ENCODE peak calls at places on chromosome 16, in five cellular contexts. T is tibial artery, R is neural progenitor cell, W is A549, B is NB4. O is an unnamed sample.

GRCh38 chr16:56257666-56258359 is 66.5 kb downstream of the GNAO1 start:
- DNase-seq in R (no peak), T (peak), W (no peak), B (no peak), O (no peak)

GRCh38 chr16:70695351-70696070 is 9.7 kb upstream of the MTSS2 start:
- DNase-seq in R (peak), W (peak), T (no peak), B (peak), O (no peak)

GRCh38 chr16:11627822-11628457 is 40.3 kb upstream of the SNN start:
- DNase-seq in R (no peak), W (no peak), B (no peak), T (peak), O (no peak)

GRCh38 chr16:69396187-69397061 is 10.6 kb upstream of the TERF2 start:
- DNase-seq in B (peak), R (peak), T (peak), W (peak), O (peak)

GRCh38 chr16:85428899-85429775 is 184.0 kb upstream of the GSE1 start:
- DNase-seq in W (no peak), R (no peak), T (no peak), B (no peak), O (peak)

GRCh38 chr16:3519581-3519980 is 18.8 kb downstream of the CLUAP1 start:
- DNase-seq in W (peak), T (no peak), R (no peak), B (no peak), O (no peak)

GRCh38 chr16:87317766-87318121 is 552 bp upstream of the C16orf95 start:
- DNase-seq in W (peak), B (peak), R (no peak), T (peak), O (no peak)

GRCh38 chr16:27428035-27428785 is 26.2 kb downstream of the IL21R start:
- DNase-seq in B (peak), W (no peak), R (no peak), T (no peak), O (no peak)

GRCh38 chr16:68395806-68396205 is 52.5 kb downstream of the SMPD3 start:
- DNase-seq in B (no peak), R (no peak), T (no peak), W (no peak), O (no peak)

GRCh38 chr16:58366247-58367031 is 25.8 kb upstream of the GINS3 start:
- DNase-seq in R (no peak), W (peak), B (peak), T (no peak), O (no peak)

GRCh38 chr16:8867483-8868271 is 1.1 kb downstream of the CARHSP1 start:
- DNase-seq in B (peak), R (peak), W (no peak), T (peak), O (peak)

GRCh38 chr16:69123894-69124293 is 8.5 kb downstream of the CHTF8 start:
- DNase-seq in B (peak), T (no peak), R (peak), W (peak), O (peak)

GRCh38 chr16:4089251-4089810 is 26.9 kb downstream of the ADCY9 start:
- DNase-seq in R (no peak), B (no peak), W (no peak), T (no peak), O (no peak)

GRCh38 chr16:84368327-84368996 is at the start of gene ATP2C2:
- DNase-seq in T (no peak), W (no peak), R (peak), B (no peak), O (no peak)

GRCh38 chr16:71569621-71570020 is 7.3 kb downstream of the TAT start:
- DNase-seq in B (no peak), R (no peak), W (no peak), T (no peak), O (no peak)

GRCh38 chr16:69881141-69881540 is 70.0 kb upstream of the CLEC18A start:
- DNase-seq in W (no peak), R (no peak), T (no peak), B (no peak), O (no peak)

GRCh38 chr16:85129846-85130706 is 17.8 kb upstream of the CIBAR2 start:
- DNase-seq in B (no peak), R (no peak), W (no peak), T (peak), O (no peak)

GRCh38 chr16:84369938-84370627 is 1.7 kb downstream of the ATP2C2 start:
- DNase-seq in T (no peak), W (no peak), B (peak), R (no peak), O (no peak)

GRCh38 chr16:67667817-67668494 is 1.3 kb downstream of the C16orf86 start:
- DNase-seq in B (peak), W (peak), R (peak), T (peak), O (peak)

GRCh38 chr16:30903002-30903401 is 6.6 kb downstream of the CTF1 start:
- DNase-seq in B (peak), T (no peak), R (no peak), W (no peak), O (no peak)

GRCh38 chr16:261031-261691 is 14.6 kb downstream of the RGS11 start:
- DNase-seq in R (no peak), W (no peak), B (no peak), T (no peak), O (no peak)

GRCh38 chr16:14462811-14463210 is 167.2 kb downstream of the PARN start:
- DNase-seq in B (no peak), W (no peak), R (no peak), T (no peak), O (no peak)

GRCh38 chr16:30948087-30948955 is 547 bp upstream of the ORAI3 start:
- DNase-seq in R (peak), B (peak), W (peak), T (peak), O (peak)

GRCh38 chr16:86270696-86271095 is 239.6 kb upstream of the FOXF1 start:
- DNase-seq in B (no peak), T (no peak), W (no peak), R (no peak), O (no peak)

GRCh38 chr16:25493136-25493811 is 198.5 kb upstream of the HS3ST4 start:
- DNase-seq in B (no peak), R (no peak), W (no peak), T (no peak), O (no peak)

GRCh38 chr16:85149776-85150175 is 37.5 kb upstream of the CIBAR2 start:
- DNase-seq in T (peak), W (no peak), R (no peak), B (no peak), O (no peak)

GRCh38 chr16:73053379-73054130 is 5.6 kb upstream of the ZFHX3 start:
- DNase-seq in T (peak), B (no peak), R (no peak), W (peak), O (peak)

GRCh38 chr16:46961373-46962353 is 11.8 kb downstream of the DNAJA2 start:
- DNase-seq in B (peak), W (no peak), R (no peak), T (no peak), O (no peak)

GRCh38 chr16:508884-509736 is 18.4 kb upstream of the CAPN15 start:
- DNase-seq in W (no peak), B (no peak), T (peak), R (no peak), O (no peak)

GRCh38 chr16:19898924-19899604 is 14.4 kb upstream of the GPRC5B start:
- DNase-seq in T (no peak), W (peak), R (peak), B (peak), O (peak)

GRCh38 chr16:58409316-58409973 is 17.2 kb downstream of the GINS3 start:
- DNase-seq in R (no peak), T (no peak), B (no peak), W (no peak), O (no peak)

GRCh38 chr16:57938936-57939871 is 31.7 kb downstream of the CNGB1 start:
- DNase-seq in W (peak), R (no peak), T (peak), B (peak), O (peak)

GRCh38 chr16:48608452-48608851 is 1.5 kb downstream of the N4BP1 start:
- DNase-seq in R (no peak), B (peak), T (no peak), W (no peak), O (no peak)

GRCh38 chr16:78462261-78463208 is 363.1 kb downstream of the WWOX start:
- DNase-seq in B (no peak), R (peak), W (no peak), T (no peak), O (no peak)

GRCh38 chr16:88593064-88593463 is 22.9 kb downstream of the ZC3H18 start:
- DNase-seq in R (no peak), W (no peak), B (no peak), T (no peak), O (no peak)

GRCh38 chr16:88591577-88592021 is 21.4 kb downstream of the ZC3H18 start:
- DNase-seq in W (no peak), B (peak), T (peak), R (no peak), O (no peak)

GRCh38 chr16:88588148-88588547 is 17.9 kb downstream of the ZC3H18 start:
- DNase-seq in B (no peak), T (no peak), W (no peak), R (no peak), O (no peak)

GRCh38 chr16:88588754-88589153 is 18.6 kb downstream of the ZC3H18 start:
- DNase-seq in R (no peak), B (no peak), T (no peak), W (no peak), O (no peak)

GRCh38 chr16:88589441-88589840 is 19.2 kb downstream of the ZC3H18 start:
- DNase-seq in T (no peak), R (no peak), W (no peak), B (no peak), O (no peak)
- H3K4me3 ChIP-seq in T (no peak), R (no peak), W (no peak), B (no peak), O (no peak)

GRCh38 chr16:83136419-83136818 is 509.6 kb downstream of the CDH13 start:
- DNase-seq in T (no peak), B (no peak), R (no peak), W (no peak), O (no peak)

GRCh38 chr16:83137894-83138293 is 511.1 kb downstream of the CDH13 start:
- DNase-seq in T (no peak), W (no peak), B (no peak), R (no peak), O (no peak)

GRCh38 chr16:83138512-83138911 is 511.7 kb downstream of the CDH13 start:
- DNase-seq in W (no peak), R (no peak), T (no peak), B (no peak), O (no peak)

GRCh38 chr16:83137326-83137770 is 510.6 kb downstream of the CDH13 start:
- DNase-seq in R (peak), B (peak), W (no peak), T (no peak), O (peak)

GRCh38 chr16:83136924-83137323 is 510.2 kb downstream of the CDH13 start:
- DNase-seq in W (no peak), R (no peak), B (no peak), T (no peak), O (no peak)
- H3K4me3 ChIP-seq in W (no peak), R (no peak), B (no peak), T (peak), O (no peak)

GRCh38 chr16:1917056-1917664 is 1.1 kb downstream of the HS3ST6 start:
- DNase-seq in W (no peak), T (no peak), B (no peak), R (peak), O (no peak)

GRCh38 chr16:1918890-1919679 is 870 bp upstream of the HS3ST6 start:
- DNase-seq in R (peak), W (no peak), B (no peak), T (no peak), O (no peak)

GRCh38 chr16:1916654-1916990 is 1.6 kb downstream of the HS3ST6 start:
- DNase-seq in T (no peak), B (no peak), W (no peak), R (peak), O (no peak)

GRCh38 chr16:1918312-1918889 is at the start of gene HS3ST6:
- DNase-seq in W (no peak), B (no peak), T (no peak), R (peak), O (no peak)

DNA sequence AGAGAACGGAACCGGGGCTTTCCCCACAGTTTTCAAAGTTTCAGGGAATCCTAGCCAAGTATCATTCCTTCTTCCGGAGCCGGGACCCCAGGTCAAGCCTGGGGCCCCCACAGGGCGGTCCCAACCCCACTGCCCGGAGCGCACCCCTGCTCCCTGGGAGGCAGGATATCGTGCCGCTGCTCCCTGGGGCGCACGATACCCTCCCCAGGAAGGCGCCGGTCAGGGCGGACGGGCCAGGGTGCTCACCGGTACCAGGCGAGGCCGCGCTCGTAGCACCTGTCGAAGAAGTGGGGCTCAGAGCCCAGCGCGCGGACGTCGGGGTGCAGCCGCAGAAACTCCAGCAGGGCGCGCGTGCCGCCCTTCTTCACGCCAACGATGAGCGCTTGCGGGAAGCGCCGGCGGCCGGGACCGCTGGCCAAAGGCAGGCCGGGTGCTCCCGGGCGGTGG is 527 bp downstream of the HS3ST6 start:
- DNase-seq in R (peak), W (no peak), B (no peak), T (no peak), O (no peak)
- H3K4me3 ChIP-seq in R (peak), W (peak), B (no peak), T (no peak), O (no peak)

GRCh38 chr16:29871822-29872546 is 9.0 kb upstream of the CDIPT start:
- DNase-seq in B (no peak), T (no peak), W (no peak), R (no peak), O (no peak)
- H3K4me3 ChIP-seq in B (no peak), T (no peak), W (no peak), R (no peak), O (no peak)

GRCh38 chr16:88610080-88610479 is 28.3 kb upstream of the IL17C start:
- DNase-seq in W (peak), T (no peak), B (no peak), R (peak), O (no peak)

GRCh38 chr16:88613293-88613692 is 25.1 kb upstream of the IL17C start:
- DNase-seq in R (no peak), B (no peak), T (no peak), W (no peak), O (no peak)

GRCh38 chr16:88608076-88608475 is 30.3 kb upstream of the IL17C start:
- DNase-seq in R (no peak), B (no peak), W (no peak), T (no peak), O (no peak)

GRCh38 chr16:88613911-88614817 is 24.2 kb upstream of the IL17C start:
- DNase-seq in T (no peak), W (no peak), B (no peak), R (no peak), O (no peak)

DNA sequence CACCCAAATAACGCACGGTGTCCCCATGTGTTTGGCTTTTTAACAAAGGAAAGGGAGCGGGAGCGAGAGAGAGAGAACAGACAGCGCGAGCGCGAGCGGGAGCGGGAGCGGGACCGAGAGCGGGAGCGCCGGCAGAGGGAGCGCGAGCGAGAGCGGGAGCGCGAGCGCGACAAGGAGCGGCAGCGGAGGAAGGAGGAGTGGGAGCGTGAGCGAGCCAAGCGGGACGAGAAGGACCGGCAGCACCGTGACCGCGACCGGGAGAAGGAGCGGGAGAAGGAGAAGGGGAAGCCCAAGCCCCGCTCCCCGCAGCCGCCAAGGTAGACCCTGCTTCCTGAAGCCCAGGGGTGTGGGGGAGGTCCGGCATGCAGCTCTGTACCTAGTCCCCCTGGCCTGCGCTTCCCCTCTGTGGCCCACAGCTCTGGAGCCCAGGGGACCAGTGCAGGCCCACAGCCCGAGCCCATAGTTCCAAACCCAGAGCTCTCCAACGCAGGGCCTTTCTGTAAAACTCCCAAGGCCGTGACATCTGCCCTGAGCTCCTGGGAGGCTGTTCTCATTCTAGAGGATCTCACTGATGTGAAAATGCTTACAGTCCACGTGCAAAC is 27.1 kb upstream of the IL17C start:
- DNase-seq in T (no peak), B (no peak), R (peak), W (no peak), O (no peak)
- H3K4me3 ChIP-seq in T (no peak), B (no peak), R (no peak), W (no peak), O (no peak)

GRCh38 chr16:53207810-53208752 is 153.3 kb downstream of the CHD9 start:
- DNase-seq in T (no peak), W (peak), B (peak), R (peak), O (peak)
- H3K4me3 ChIP-seq in T (peak), W (peak), B (peak), R (peak), O (peak)

O was measured in SJSA1.